ENCODE peak calls at places on chromosomes 3 and 15, in five cellular contexts. One of them, this sample, is unnamed.

GRCh38 chr15:43509002-43509922 is 8.1 kb upstream of the MAP1A start:
- DNase-seq in DND-41: no peak
- DNase-seq in left ventricle myocardium inferior: no peak
- DNase-seq in dorsolateral prefrontal cortex: no peak
- DNase-seq in endodermal cell: peak; percentile 39
- DNase-seq in this sample: no peak

GRCh38 chr15:83904107-83904720 is 250.3 kb downstream of the ADAMTSL3 start:
- DNase-seq in DND-41: no peak
- DNase-seq in left ventricle myocardium inferior: no peak
- DNase-seq in dorsolateral prefrontal cortex: no peak
- DNase-seq in endodermal cell: no peak
- DNase-seq in this sample: no peak

GRCh38 chr3:65810277-65810676 is 228.4 kb downstream of the MAGI1 start:
- DNase-seq in DND-41: no peak
- DNase-seq in left ventricle myocardium inferior: no peak
- DNase-seq in dorsolateral prefrontal cortex: no peak
- DNase-seq in endodermal cell: no peak
- DNase-seq in this sample: no peak

GRCh38 chr3:55984631-55985030 is 483.6 kb downstream of the ERC2 start:
- DNase-seq in DND-41: no peak
- DNase-seq in left ventricle myocardium inferior: no peak
- DNase-seq in dorsolateral prefrontal cortex: no peak
- DNase-seq in endodermal cell: no peak
- DNase-seq in this sample: no peak

GRCh38 chr3:195204360-195205166 is 66.4 kb downstream of the XXYLT1 start:
- DNase-seq in DND-41: no peak
- DNase-seq in left ventricle myocardium inferior: no peak
- DNase-seq in dorsolateral prefrontal cortex: no peak
- DNase-seq in endodermal cell: peak; percentile 47
- DNase-seq in this sample: no peak

GRCh38 chr3:141311170-141311495 is 57.2 kb upstream of the ZBTB38 start:
- DNase-seq in DND-41: no peak
- DNase-seq in left ventricle myocardium inferior: no peak
- DNase-seq in dorsolateral prefrontal cortex: no peak
- DNase-seq in endodermal cell: no peak
- DNase-seq in this sample: no peak

GRCh38 chr3:49022751-49023171 is 840 bp downstream of the NDUFAF3 start:
- DNase-seq in DND-41: peak; percentile 42
- DNase-seq in left ventricle myocardium inferior: no peak
- DNase-seq in dorsolateral prefrontal cortex: no peak
- DNase-seq in endodermal cell: peak; percentile 65
- DNase-seq in this sample: no peak

GRCh38 chr3:30241721-30242120 is 364.7 kb upstream of the TGFBR2 start:
- DNase-seq in DND-41: no peak
- DNase-seq in left ventricle myocardium inferior: no peak
- DNase-seq in dorsolateral prefrontal cortex: no peak
- DNase-seq in endodermal cell: no peak
- DNase-seq in this sample: no peak

GRCh38 chr15:63156708-63157065 is 590 bp downstream of the RPS27L start:
- DNase-seq in DND-41: no peak
- DNase-seq in left ventricle myocardium inferior: peak; percentile 28
- DNase-seq in dorsolateral prefrontal cortex: no peak
- DNase-seq in endodermal cell: peak; percentile 57
- DNase-seq in this sample: no peak

GRCh38 chr15:59656935-59657634 is at the start of gene GTF2A2:
- DNase-seq in DND-41: peak; percentile 93
- DNase-seq in left ventricle myocardium inferior: peak; percentile 94
- DNase-seq in dorsolateral prefrontal cortex: peak; percentile 95
- DNase-seq in endodermal cell: peak; percentile 98
- DNase-seq in this sample: peak; percentile 94

GRCh38 chr3:52788890-52789745 is 5.5 kb upstream of the ITIH3 start:
- DNase-seq in DND-41: no peak
- DNase-seq in left ventricle myocardium inferior: peak; percentile 0
- DNase-seq in dorsolateral prefrontal cortex: no peak
- DNase-seq in endodermal cell: no peak
- DNase-seq in this sample: no peak

GRCh38 chr3:124149774-124150173 is 157.8 kb upstream of the ROPN1 start:
- DNase-seq in DND-41: no peak
- DNase-seq in left ventricle myocardium inferior: no peak
- DNase-seq in dorsolateral prefrontal cortex: no peak
- DNase-seq in endodermal cell: peak; percentile 8
- DNase-seq in this sample: no peak

GRCh38 chr3:195224980-195225580 is 45.9 kb downstream of the XXYLT1 start:
- DNase-seq in DND-41: no peak
- DNase-seq in left ventricle myocardium inferior: no peak
- DNase-seq in dorsolateral prefrontal cortex: peak; percentile 12
- DNase-seq in endodermal cell: no peak
- DNase-seq in this sample: no peak

GRCh38 chr3:5758699-5759098 is 571.2 kb downstream of the EDEM1 start:
- DNase-seq in DND-41: no peak
- DNase-seq in left ventricle myocardium inferior: no peak
- DNase-seq in dorsolateral prefrontal cortex: no peak
- DNase-seq in endodermal cell: no peak
- DNase-seq in this sample: no peak

GRCh38 chr3:153331676-153332075 is 169.7 kb downstream of the RAP2B start:
- DNase-seq in DND-41: no peak
- DNase-seq in left ventricle myocardium inferior: no peak
- DNase-seq in dorsolateral prefrontal cortex: no peak
- DNase-seq in endodermal cell: no peak
- DNase-seq in this sample: no peak

GRCh38 chr3:127964053-127964452 is 49.0 kb downstream of the KBTBD12 start:
- DNase-seq in DND-41: no peak
- DNase-seq in left ventricle myocardium inferior: no peak
- DNase-seq in dorsolateral prefrontal cortex: no peak
- DNase-seq in endodermal cell: no peak
- DNase-seq in this sample: no peak

GRCh38 chr15:87619161-87619960 is 637.2 kb downstream of the NTRK3 start:
- DNase-seq in DND-41: no peak
- DNase-seq in left ventricle myocardium inferior: no peak
- DNase-seq in dorsolateral prefrontal cortex: no peak
- DNase-seq in endodermal cell: peak; percentile 45
- DNase-seq in this sample: no peak

GRCh38 chr3:56890448-56891083 is 88.8 kb upstream of the ARHGEF3 start:
- DNase-seq in DND-41: peak; percentile 34
- DNase-seq in left ventricle myocardium inferior: no peak
- DNase-seq in dorsolateral prefrontal cortex: no peak
- DNase-seq in endodermal cell: no peak
- DNase-seq in this sample: no peak

GRCh38 chr3:152858170-152858800 is 23.4 kb downstream of the P2RY1 start:
- DNase-seq in DND-41: no peak
- DNase-seq in left ventricle myocardium inferior: no peak
- DNase-seq in dorsolateral prefrontal cortex: no peak
- DNase-seq in endodermal cell: no peak
- DNase-seq in this sample: no peak

GRCh38 chr15:41263891-41264351 is 32.9 kb downstream of the CHP1 start:
- DNase-seq in DND-41: no peak
- DNase-seq in left ventricle myocardium inferior: no peak
- DNase-seq in dorsolateral prefrontal cortex: no peak
- DNase-seq in endodermal cell: peak; percentile 82
- DNase-seq in this sample: no peak

GRCh38 chr15:42456539-42456938 is 34.4 kb downstream of the ZNF106 start:
- DNase-seq in DND-41: no peak
- DNase-seq in left ventricle myocardium inferior: no peak
- DNase-seq in dorsolateral prefrontal cortex: no peak
- DNase-seq in endodermal cell: no peak
- DNase-seq in this sample: no peak

GRCh38 chr15:67107014-67107812 is 41.8 kb downstream of the SMAD3 start:
- DNase-seq in DND-41: no peak
- DNase-seq in left ventricle myocardium inferior: peak; percentile 50
- DNase-seq in dorsolateral prefrontal cortex: peak; percentile 59
- DNase-seq in endodermal cell: no peak
- DNase-seq in this sample: no peak

GRCh38 chr3:175274056-175274455 is 414.9 kb downstream of the NAALADL2 start:
- DNase-seq in DND-41: no peak
- DNase-seq in left ventricle myocardium inferior: no peak
- DNase-seq in dorsolateral prefrontal cortex: no peak
- DNase-seq in endodermal cell: no peak
- DNase-seq in this sample: no peak

GRCh38 chr15:81939604-81940440 is 106.0 kb downstream of the MEX3B start:
- DNase-seq in DND-41: peak; percentile 25
- DNase-seq in left ventricle myocardium inferior: no peak
- DNase-seq in dorsolateral prefrontal cortex: no peak
- DNase-seq in endodermal cell: peak; percentile 61
- DNase-seq in this sample: peak; percentile 44

GRCh38 chr3:50572801-50573371 is 3.6 kb downstream of the HEMK1 start:
- DNase-seq in DND-41: peak; percentile 82
- DNase-seq in left ventricle myocardium inferior: no peak
- DNase-seq in dorsolateral prefrontal cortex: no peak
- DNase-seq in endodermal cell: no peak
- DNase-seq in this sample: no peak

GRCh38 chr3:178584722-178585121 is 48.5 kb downstream of the KCNMB2 start:
- DNase-seq in DND-41: no peak
- DNase-seq in left ventricle myocardium inferior: no peak
- DNase-seq in dorsolateral prefrontal cortex: no peak
- DNase-seq in endodermal cell: no peak
- DNase-seq in this sample: no peak

GRCh38 chr3:106533761-106534160 is 664.9 kb upstream of the CBLB start:
- DNase-seq in DND-41: no peak
- DNase-seq in left ventricle myocardium inferior: no peak
- DNase-seq in dorsolateral prefrontal cortex: no peak
- DNase-seq in endodermal cell: no peak
- DNase-seq in this sample: no peak

GRCh38 chr3:135034291-135034768 is 239.3 kb downstream of the EPHB1 start:
- DNase-seq in DND-41: peak; percentile 28
- DNase-seq in left ventricle myocardium inferior: no peak
- DNase-seq in dorsolateral prefrontal cortex: no peak
- DNase-seq in endodermal cell: peak; percentile 34
- DNase-seq in this sample: no peak

GRCh38 chr3:27533718-27534578 is 49.8 kb upstream of the SLC4A7 start:
- DNase-seq in DND-41: no peak
- DNase-seq in left ventricle myocardium inferior: peak; percentile 29
- DNase-seq in dorsolateral prefrontal cortex: peak; percentile 68
- DNase-seq in endodermal cell: peak; percentile 94
- DNase-seq in this sample: peak; percentile 39

GRCh38 chr3:188819939-188820338 is 351.8 kb upstream of the TPRG1 start:
- DNase-seq in DND-41: no peak
- DNase-seq in left ventricle myocardium inferior: no peak
- DNase-seq in dorsolateral prefrontal cortex: no peak
- DNase-seq in endodermal cell: no peak
- DNase-seq in this sample: no peak

GRCh38 chr3:111572061-111572460 is 23.1 kb downstream of the ZBED2 start:
- DNase-seq in DND-41: no peak
- DNase-seq in left ventricle myocardium inferior: no peak
- DNase-seq in dorsolateral prefrontal cortex: no peak
- DNase-seq in endodermal cell: no peak
- DNase-seq in this sample: no peak

DNA sequence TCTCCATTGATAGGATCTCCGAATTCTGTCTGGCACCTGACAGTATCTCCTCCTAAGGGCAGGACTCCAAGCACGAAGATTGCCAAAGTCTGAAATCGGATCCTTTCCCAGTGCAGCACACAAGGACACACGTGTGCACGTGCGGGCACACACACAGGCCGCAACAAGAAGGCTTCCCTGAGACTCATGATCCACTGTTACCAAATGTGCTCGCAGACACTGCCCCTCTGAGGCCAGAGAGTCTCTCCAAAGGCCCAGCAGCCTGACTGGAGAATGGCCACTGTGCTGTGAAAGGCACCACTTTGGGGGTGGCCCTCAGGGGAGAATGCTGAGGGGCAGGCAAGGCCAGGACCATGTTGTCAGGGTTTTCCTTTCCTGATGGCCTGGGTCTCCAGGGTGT is 112.0 kb upstream of the ETV5 start:
- DNase-seq in DND-41: no peak
- DNase-seq in left ventricle myocardium inferior: no peak
- DNase-seq in dorsolateral prefrontal cortex: peak; percentile 56
- DNase-seq in endodermal cell: peak; percentile 67
- DNase-seq in this sample: no peak
- TF ChIP-seq CTCF in DND-41: no peak
- TF ChIP-seq CTCF in left ventricle myocardium inferior: no peak
- TF ChIP-seq CTCF in dorsolateral prefrontal cortex: peak; percentile 38
- TF ChIP-seq CTCF in endodermal cell: peak; percentile 55
- TF ChIP-seq CTCF in this sample: no peak

GRCh38 chr3:81643721-81644120 is 117.7 kb downstream of the GBE1 start:
- DNase-seq in DND-41: no peak
- DNase-seq in left ventricle myocardium inferior: no peak
- DNase-seq in dorsolateral prefrontal cortex: no peak
- DNase-seq in endodermal cell: no peak
- DNase-seq in this sample: peak; percentile 11
- TF ChIP-seq CTCF in DND-41: peak; percentile 36
- TF ChIP-seq CTCF in left ventricle myocardium inferior: peak; percentile 53
- TF ChIP-seq CTCF in dorsolateral prefrontal cortex: no peak
- TF ChIP-seq CTCF in endodermal cell: peak; percentile 74
- TF ChIP-seq CTCF in this sample: no peak

GRCh38 chr3:169772951-169773816 is at the start of gene MYNN:
- DNase-seq in DND-41: peak; percentile 91
- DNase-seq in left ventricle myocardium inferior: peak; percentile 92
- DNase-seq in dorsolateral prefrontal cortex: peak; percentile 95
- DNase-seq in endodermal cell: peak; percentile 96
- DNase-seq in this sample: peak; percentile 88
- TF ChIP-seq CTCF in DND-41: peak; percentile 39
- TF ChIP-seq CTCF in left ventricle myocardium inferior: no peak
- TF ChIP-seq CTCF in dorsolateral prefrontal cortex: no peak
- TF ChIP-seq CTCF in endodermal cell: peak; percentile 20
- TF ChIP-seq CTCF in this sample: no peak

DNA sequence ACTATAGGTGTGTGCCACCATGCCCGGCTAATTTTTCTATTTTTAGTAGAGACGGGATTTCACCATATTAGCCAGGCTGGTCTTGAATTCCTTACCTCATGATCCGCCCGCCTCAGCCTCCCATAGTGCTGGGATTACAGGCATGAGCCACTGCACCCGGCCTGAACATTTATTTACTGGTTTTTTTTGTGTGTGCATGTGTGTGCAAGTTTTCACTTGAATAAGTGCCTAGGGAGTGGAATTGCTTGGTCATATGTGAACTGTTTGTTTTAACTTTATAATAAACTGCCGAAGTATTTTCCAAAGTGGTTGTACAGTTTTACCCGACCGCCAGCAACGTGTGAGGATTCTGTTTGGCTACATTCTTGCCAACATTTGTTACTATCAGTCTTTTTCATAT is 14.1 kb downstream of the BBS4 start:
- DNase-seq in DND-41: no peak
- DNase-seq in left ventricle myocardium inferior: no peak
- DNase-seq in dorsolateral prefrontal cortex: no peak
- DNase-seq in endodermal cell: no peak
- DNase-seq in this sample: no peak
- TF ChIP-seq CTCF in DND-41: no peak
- TF ChIP-seq CTCF in left ventricle myocardium inferior: no peak
- TF ChIP-seq CTCF in dorsolateral prefrontal cortex: no peak
- TF ChIP-seq CTCF in endodermal cell: no peak
- TF ChIP-seq CTCF in this sample: no peak

GRCh38 chr3:112884678-112885290 is 38.1 kb upstream of the CD200R1L start:
- DNase-seq in DND-41: no peak
- DNase-seq in left ventricle myocardium inferior: no peak
- DNase-seq in dorsolateral prefrontal cortex: no peak
- DNase-seq in endodermal cell: no peak
- DNase-seq in this sample: no peak
- TF ChIP-seq CTCF in DND-41: no peak
- TF ChIP-seq CTCF in left ventricle myocardium inferior: no peak
- TF ChIP-seq CTCF in dorsolateral prefrontal cortex: no peak
- TF ChIP-seq CTCF in endodermal cell: no peak
- TF ChIP-seq CTCF in this sample: no peak

GRCh38 chr3:131630812-131631211 is 128.0 kb upstream of the MRPL3 start:
- DNase-seq in DND-41: no peak
- DNase-seq in left ventricle myocardium inferior: no peak
- DNase-seq in dorsolateral prefrontal cortex: no peak
- DNase-seq in endodermal cell: no peak
- DNase-seq in this sample: no peak
- TF ChIP-seq CTCF in DND-41: no peak
- TF ChIP-seq CTCF in left ventricle myocardium inferior: no peak
- TF ChIP-seq CTCF in dorsolateral prefrontal cortex: no peak
- TF ChIP-seq CTCF in endodermal cell: no peak
- TF ChIP-seq CTCF in this sample: no peak

This sample was measured in endothelial cell.